ENCODE peak calls at places on chromosomes 5 and 9, in seven cellular contexts. D is Panc1; B is activated CD8-positive, alpha-beta T cell treated with anti-CD3 and anti-CD28 coated beads for 36 hours; R is GM12864; F is CD8-positive, alpha-beta T cell; X is fibroblast of mammary gland; O is fibroblast of the aortic adventitia. K is an unnamed sample.

GRCh38 chr5:159514229-159514822 is 184.0 kb upstream of the IL12B start:
- DNase-seq in F (no peak), X (peak), R (no peak), O (no peak), D (no peak), B (no peak), K (no peak)

GRCh38 chr5:113319256-113320053 is 115.3 kb downstream of the TSSK1B start:
- DNase-seq in F (no peak), B (no peak), O (no peak), X (no peak), R (no peak), D (no peak), K (no peak)

GRCh38 chr5:40464461-40464860 is 215.3 kb upstream of the PTGER4 start:
- DNase-seq in B (no peak), R (no peak), O (peak), D (no peak), X (peak), F (no peak), K (no peak)

GRCh38 chr9:128411373-128412119 is 9.1 kb upstream of the CERCAM start:
- DNase-seq in D (no peak), R (no peak), B (no peak), F (no peak), O (no peak), X (no peak), K (no peak)

GRCh38 chr5:139605887-139606286 is 42.3 kb upstream of the CXXC5 start:
- DNase-seq in R (no peak), O (no peak), B (no peak), D (no peak), X (no peak), F (no peak), K (peak)

GRCh38 chr5:148839960-148840359 is 13.5 kb downstream of the ADRB2 start:
- DNase-seq in F (no peak), B (peak), D (no peak), R (no peak), O (no peak), X (no peak), K (no peak)

GRCh38 chr9:133351908-133352634 is 4.1 kb downstream of the RPL7A start:
- DNase-seq in O (peak), F (peak), D (no peak), X (peak), R (no peak), B (peak), K (no peak)

GRCh38 chr5:131759704-131760103 is 37.1 kb downstream of the FNIP1 start:
- DNase-seq in B (no peak), D (no peak), O (no peak), F (no peak), X (no peak), R (no peak), K (no peak)

GRCh38 chr5:72013741-72014703 is 93.3 kb upstream of the MAP1B start:
- DNase-seq in F (no peak), O (peak), D (no peak), X (peak), R (no peak), B (no peak), K (no peak)

GRCh38 chr9:95425910-95426551 is 90.7 kb downstream of the PTCH1 start:
- DNase-seq in R (no peak), O (no peak), D (no peak), B (peak), F (no peak), X (peak), K (no peak)

GRCh38 chr9:107606149-107606790 is 116.7 kb upstream of the KLF4 start:
- DNase-seq in X (no peak), D (no peak), B (no peak), O (no peak), F (no peak), R (no peak), K (no peak)

GRCh38 chr9:135887021-135887507 is 20.3 kb downstream of the CAMSAP1 start:
- DNase-seq in D (no peak), F (no peak), R (no peak), X (peak), O (no peak), B (no peak), K (no peak)

GRCh38 chr5:126811515-126812198 is 34.7 kb downstream of the LMNB1 start:
- DNase-seq in O (peak), R (no peak), B (peak), X (peak), F (no peak), D (no peak), K (no peak)

GRCh38 chr5:52661903-52662302 is 125.8 kb upstream of the ITGA1 start:
- DNase-seq in X (no peak), D (no peak), B (no peak), R (no peak), F (no peak), O (no peak), K (no peak)

GRCh38 chr9:3912817-3913216 is 387.0 kb upstream of the RFX3 start:
- DNase-seq in R (no peak), X (no peak), D (no peak), B (no peak), F (no peak), O (peak), K (no peak)

GRCh38 chr5:156375895-156376495 is 49.0 kb downstream of the SGCD start:
- DNase-seq in B (no peak), F (no peak), D (no peak), R (no peak), O (no peak), X (no peak), K (peak)

DNA sequence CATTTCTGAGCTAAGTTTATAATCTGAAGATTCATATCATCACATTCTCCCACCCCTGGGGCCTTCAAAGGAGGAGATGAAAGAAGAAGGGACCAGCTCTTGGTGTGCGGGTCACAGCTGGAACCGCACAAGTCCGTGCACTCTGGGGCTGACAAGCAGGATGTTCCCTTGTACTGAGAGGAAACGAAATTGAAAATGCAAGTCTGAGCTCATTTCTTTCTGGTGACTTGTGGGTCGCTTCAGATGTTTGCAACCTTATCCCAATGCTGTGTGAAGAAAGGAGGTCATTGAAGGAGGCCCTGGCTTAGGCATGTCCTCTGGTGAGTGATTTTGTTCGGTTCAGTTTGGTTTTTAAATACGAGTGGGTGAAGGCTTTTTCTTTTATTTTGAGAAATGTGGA is 59.6 kb downstream of the C9orf152 start:
- DNase-seq in O (no peak), D (no peak), F (peak), B (peak), R (peak), X (peak), K (peak)
- TF ChIP-seq CTCF in O (no peak), D (no peak), F (no peak), B (no peak), R (no peak), X (no peak), K (no peak)

DNA sequence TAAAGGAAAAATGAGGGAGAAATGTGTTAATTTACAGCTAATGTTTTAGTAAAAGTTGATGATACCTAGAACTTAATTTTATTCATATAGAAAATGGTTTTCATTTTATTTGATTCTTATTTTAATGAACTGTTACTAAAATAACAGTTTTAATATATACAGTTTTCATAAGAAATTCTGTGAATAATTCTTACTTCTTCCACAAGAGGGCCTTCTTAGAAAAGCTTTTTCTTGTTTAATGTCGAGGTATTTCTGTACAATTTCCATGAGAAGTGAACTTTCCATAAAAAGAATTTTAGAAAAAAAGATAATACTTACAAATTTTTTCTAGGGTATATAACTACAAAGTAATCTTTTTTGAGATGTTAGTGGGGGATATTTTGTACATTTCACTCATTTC is 73.9 kb downstream of the KLF9 start:
- DNase-seq in D (no peak), B (no peak), X (peak), O (peak), F (no peak), R (no peak), K (no peak)
- TF ChIP-seq CTCF in D (no peak), B (peak), X (peak), O (peak), F (peak), R (no peak), K (peak)

DNA sequence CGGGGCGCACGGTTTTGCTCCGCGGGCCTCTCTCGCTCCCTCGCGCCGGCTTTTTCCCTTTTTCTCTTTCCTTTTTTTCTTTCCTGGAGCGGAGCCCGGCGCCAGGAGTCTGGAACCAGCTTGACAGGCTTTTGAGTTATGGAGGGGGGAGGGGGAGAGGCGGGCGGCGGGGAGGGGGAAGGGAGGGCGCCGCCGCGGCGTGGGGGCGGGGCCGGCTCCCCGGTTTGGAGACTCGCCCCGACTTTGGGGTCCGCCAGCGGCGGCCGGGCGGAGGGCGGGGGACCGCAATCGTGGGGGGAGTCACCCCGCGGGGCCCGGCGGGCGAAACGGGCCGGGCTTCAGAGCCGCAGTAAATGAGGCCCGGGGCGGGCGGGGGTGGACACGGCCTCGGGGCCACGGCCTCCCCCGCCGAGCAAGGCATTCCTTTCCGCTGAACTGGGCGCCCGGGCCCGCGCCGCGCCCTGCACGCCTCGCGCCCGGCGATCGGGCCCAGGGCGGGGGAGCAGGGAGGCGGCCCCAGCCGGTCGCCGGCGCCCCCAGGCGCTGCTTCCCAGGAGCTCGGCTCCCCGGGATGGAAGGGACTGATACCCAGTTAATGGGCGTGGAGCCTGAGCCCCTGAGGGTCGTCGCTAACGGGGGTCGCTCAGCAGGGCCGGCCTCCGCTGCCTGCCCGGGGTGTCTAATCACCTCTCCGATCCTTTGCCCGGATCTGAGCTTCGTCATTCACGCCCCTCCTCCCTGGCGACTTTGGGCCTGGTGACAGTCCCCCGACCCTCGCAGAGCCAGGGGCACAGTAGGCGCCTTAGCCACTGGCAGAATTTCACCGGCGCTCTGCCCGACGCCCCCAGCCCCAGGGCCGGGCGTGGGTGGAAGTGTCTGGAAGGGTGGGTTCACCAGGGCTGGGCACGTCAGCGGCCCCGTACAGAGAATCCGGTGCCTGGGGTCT is 138.1 kb downstream of the C9orf50 start:
- DNase-seq in F (peak), R (no peak), O (peak), B (peak), D (no peak), X (peak), K (no peak)
- TF ChIP-seq CTCF in F (no peak), R (no peak), O (no peak), B (no peak), D (no peak), X (no peak), K (no peak)

GRCh38 chr9:24342457-24342856 is 203.2 kb downstream of the IZUMO3 start:
- DNase-seq in R (no peak), O (no peak), X (no peak), D (no peak), F (no peak), B (no peak), K (no peak)
- TF ChIP-seq CTCF in R (no peak), O (no peak), X (no peak), D (no peak), F (no peak), B (no peak), K (no peak)

DNA sequence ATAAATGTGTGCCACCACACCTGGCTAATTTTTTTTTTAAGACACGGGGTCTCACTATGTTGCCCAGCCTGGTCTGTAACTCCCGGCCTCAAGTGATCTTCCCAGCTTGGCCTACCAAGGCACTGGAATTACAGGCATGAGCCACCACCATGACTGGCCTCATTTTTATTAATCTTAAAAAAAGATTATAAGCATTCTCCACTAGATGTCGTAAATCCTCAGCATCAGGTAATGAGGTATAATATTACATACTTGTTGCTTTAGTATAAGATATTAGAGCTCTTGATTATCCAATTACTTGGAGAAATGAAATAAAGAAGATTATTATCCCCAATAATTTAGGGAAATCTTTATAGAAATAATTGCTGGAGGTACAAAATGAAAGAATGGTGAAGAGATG is 78.3 kb upstream of the HTR1A start:
- DNase-seq in X (no peak), B (no peak), O (no peak), R (no peak), F (no peak), D (no peak), K (no peak)
- TF ChIP-seq CTCF in X (no peak), B (no peak), O (no peak), R (no peak), F (no peak), D (peak), K (no peak)

DNA sequence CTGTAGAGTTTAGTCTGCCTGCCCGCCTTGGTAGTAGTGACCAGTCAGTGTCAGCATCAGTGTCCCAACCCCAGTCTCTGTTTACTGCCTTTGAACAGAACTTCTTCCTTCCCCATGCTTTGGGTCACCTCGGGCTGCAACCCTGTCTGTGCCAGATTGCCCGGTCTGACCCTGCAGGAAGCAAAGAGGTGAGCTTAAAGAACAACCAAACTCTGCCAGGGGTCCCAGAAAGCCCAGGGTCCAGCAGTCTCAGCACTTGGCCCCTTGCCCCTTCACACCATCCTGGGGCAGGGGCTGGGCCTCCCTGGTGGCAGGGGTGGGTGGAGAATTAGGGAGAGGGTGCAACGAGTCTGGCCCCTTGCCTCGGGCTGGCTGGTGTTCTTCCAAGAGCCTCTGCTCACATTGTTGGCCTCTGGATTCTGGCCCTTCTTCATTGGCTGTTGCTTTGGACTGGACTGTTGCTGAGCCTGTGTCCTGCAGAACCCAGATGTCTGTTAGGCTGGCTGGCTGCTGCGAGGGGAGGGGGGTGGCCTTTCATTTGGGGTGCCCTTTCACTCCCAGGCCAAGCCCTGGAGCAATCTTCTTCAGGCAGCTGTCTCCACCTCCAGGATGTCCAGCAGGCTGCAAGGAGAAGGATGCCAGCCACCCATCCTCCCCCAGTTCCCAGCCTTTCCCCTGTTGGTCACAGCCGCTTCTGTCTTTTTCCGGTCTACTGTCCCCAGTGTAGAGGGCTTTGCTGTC is 51.2 kb downstream of the SAR1B start:
- DNase-seq in B (peak), X (no peak), O (peak), R (no peak), F (no peak), D (no peak), K (no peak)
- TF ChIP-seq CTCF in B (no peak), X (no peak), O (no peak), R (no peak), F (no peak), D (no peak), K (no peak)

GRCh38 chr5:77076961-77077820 is 9.9 kb downstream of the ZBED3 start:
- DNase-seq in R (no peak), X (peak), B (peak), O (peak), F (peak), D (no peak), K (peak)
- TF ChIP-seq CTCF in R (peak), X (no peak), B (peak), O (peak), F (peak), D (peak), K (peak)

GRCh38 chr9:85142461-85143401 is 473.2 kb downstream of the NTRK2 start:
- DNase-seq in D (peak), O (peak), F (no peak), X (peak), B (no peak), R (no peak), K (no peak)
- TF ChIP-seq CTCF in D (peak), O (peak), F (no peak), X (peak), B (no peak), R (peak), K (peak)

DNA sequence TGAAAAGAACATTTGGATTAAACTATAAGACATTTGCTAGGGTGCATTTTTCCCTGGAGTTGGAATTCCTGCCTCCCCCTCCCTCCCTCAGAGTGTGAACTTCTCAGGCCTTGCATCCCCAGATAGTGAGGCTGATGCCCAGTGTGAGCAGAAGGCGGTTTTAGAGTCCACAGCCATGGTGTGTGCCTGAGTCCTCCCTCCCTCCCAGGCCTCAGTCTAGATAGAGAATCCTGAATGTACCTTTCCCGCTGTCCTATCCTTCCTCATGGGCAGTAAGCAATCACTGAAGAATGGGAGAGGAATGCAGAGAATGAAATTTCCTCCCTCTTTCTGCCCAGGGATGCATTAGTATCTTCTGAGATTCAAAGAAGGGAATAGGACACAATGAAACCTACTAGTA is 108.5 kb downstream of the RASGRF2 start:
- DNase-seq in X (no peak), O (no peak), D (no peak), R (no peak), B (no peak), F (no peak), K (no peak)
- TF ChIP-seq CTCF in X (no peak), O (no peak), D (no peak), R (no peak), B (no peak), F (no peak), K (no peak)

GRCh38 chr5:151628112-151628823 is 37.1 kb upstream of the FAT2 start:
- DNase-seq in B (no peak), O (peak), F (no peak), D (no peak), X (no peak), R (no peak), K (no peak)
- TF ChIP-seq CTCF in B (no peak), O (peak), F (no peak), D (no peak), X (no peak), R (no peak), K (no peak)